ENCODE peak calls at places on chromosomes 3 and 15, in five cellular contexts. Y is uterus, U is AG09309, B is progenitor cell of endocrine pancreas, F is kidney epithelial cell. T is an unnamed sample.

GRCh38 chr15:81023483-81024264 is 23.0 kb downstream of the TLNRD1 start:
- DNase-seq in F (no peak), Y (peak), B (no peak), U (peak), T (peak)

GRCh38 chr3:15726043-15726442 is 71.7 kb downstream of the ANKRD28 start:
- DNase-seq in U (no peak), F (no peak), Y (no peak), B (no peak), T (no peak)

GRCh38 chr15:67359431-67360082 is 105.0 kb downstream of the IQCH start:
- DNase-seq in Y (no peak), U (no peak), B (no peak), F (no peak), T (no peak)

GRCh38 chr3:188296761-188297689 is 143.1 kb downstream of the LPP start:
- DNase-seq in Y (peak), B (no peak), F (peak), U (peak), T (no peak)

GRCh38 chr3:197599089-197599765 is 43.5 kb upstream of the BDH1 start:
- DNase-seq in U (peak), Y (peak), F (peak), B (peak), T (peak)

GRCh38 chr3:14305321-14305720 is 97.1 kb upstream of the SLC6A6 start:
- DNase-seq in Y (no peak), F (no peak), B (no peak), U (no peak), T (no peak)

GRCh38 chr3:32414527-32415202 is 23.0 kb downstream of the CMTM7 start:
- DNase-seq in Y (peak), B (no peak), F (no peak), U (no peak), T (no peak)

GRCh38 chr15:63523306-63523990 is 19.1 kb downstream of the USP3 start:
- DNase-seq in B (no peak), F (no peak), U (no peak), Y (no peak), T (no peak)

GRCh38 chr3:14867936-14868570 is 49.3 kb downstream of the FGD5 start:
- DNase-seq in U (no peak), B (no peak), F (no peak), Y (no peak), T (no peak)

GRCh38 chr3:30167511-30168135 is 438.8 kb upstream of the TGFBR2 start:
- DNase-seq in U (no peak), Y (no peak), B (no peak), F (no peak), T (no peak)

GRCh38 chr3:152458725-152459515 is 190.2 kb downstream of the MBNL1 start:
- DNase-seq in B (no peak), Y (no peak), U (peak), F (no peak), T (no peak)

GRCh38 chr3:50585919-50586762 is 16.8 kb downstream of the HEMK1 start:
- DNase-seq in F (no peak), U (no peak), B (no peak), Y (no peak), T (no peak)

GRCh38 chr15:59817834-59818233 is 128.7 kb upstream of the BNIP2 start:
- DNase-seq in U (no peak), F (no peak), Y (no peak), B (no peak), T (no peak)

GRCh38 chr3:197335428-197336132 is 37.2 kb upstream of the DLG1 start:
- DNase-seq in F (no peak), B (no peak), Y (no peak), U (no peak), T (no peak)

GRCh38 chr15:77497108-77497737 is 76.5 kb downstream of the HMG20A start:
- DNase-seq in B (no peak), Y (no peak), U (peak), F (no peak), T (peak)

GRCh38 chr3:111979689-111980025 is 831 bp downstream of the ABHD10 start:
- DNase-seq in B (no peak), U (no peak), Y (no peak), F (no peak), T (no peak)

GRCh38 chr3:48016336-48016973 is at the start of gene MAP4:
- DNase-seq in U (no peak), Y (no peak), B (no peak), F (no peak), T (no peak)

GRCh38 chr3:9110802-9111201 is 138.6 kb downstream of the SRGAP3 start:
- DNase-seq in Y (no peak), F (no peak), B (no peak), U (no peak), T (no peak)

GRCh38 chr3:3170998-3171397 is 8.5 kb downstream of the CRBN start:
- DNase-seq in U (no peak), F (no peak), Y (no peak), B (no peak), T (no peak)

GRCh38 chr3:142117052-142117451 is 32.3 kb downstream of the TFDP2 start:
- DNase-seq in Y (no peak), B (no peak), F (peak), U (no peak), T (no peak)

GRCh38 chr3:9866639-9867038 is 13.4 kb downstream of the CIDEC start:
- DNase-seq in U (no peak), Y (peak), B (no peak), F (no peak), T (no peak)

GRCh38 chr3:154422694-154423093 is 7.3 kb downstream of the GPR149 start:
- DNase-seq in F (no peak), Y (no peak), U (no peak), B (no peak), T (no peak)

GRCh38 chr3:184737641-184738518 is 26.0 kb upstream of the MAGEF1 start:
- DNase-seq in B (no peak), F (no peak), Y (peak), U (no peak), T (no peak)

GRCh38 chr3:23938657-23939056 is 6.4 kb upstream of the NR1D2 start:
- DNase-seq in Y (no peak), F (no peak), B (no peak), U (no peak), T (no peak)

GRCh38 chr3:66095295-66096001 is 56.7 kb upstream of the MAGI1 start:
- DNase-seq in B (no peak), Y (no peak), F (no peak), U (no peak), T (no peak)

GRCh38 chr3:127153506-127153815 is 39.5 kb upstream of the PRR23E start:
- DNase-seq in F (no peak), U (no peak), Y (peak), B (no peak), T (no peak)

GRCh38 chr3:174529298-174529697 is 329.8 kb upstream of the NAALADL2 start:
- DNase-seq in B (no peak), Y (no peak), F (no peak), U (no peak), T (no peak)

GRCh38 chr3:54159917-54160316 is 37.6 kb downstream of the CACNA2D3 start:
- DNase-seq in F (no peak), Y (no peak), U (no peak), B (no peak), T (no peak)

GRCh38 chr3:130971208-130971607 is 55.4 kb downstream of the ASTE1 start:
- DNase-seq in U (no peak), B (no peak), F (no peak), Y (no peak), T (no peak)

GRCh38 chr3:173893835-173894234 is 496.3 kb downstream of the NLGN1 start:
- DNase-seq in B (no peak), U (no peak), Y (no peak), F (no peak), T (no peak)

GRCh38 chr15:58221591-58222241 is 83.5 kb downstream of the AQP9 start:
- DNase-seq in B (no peak), Y (no peak), U (no peak), F (no peak), T (no peak)

GRCh38 chr3:31407665-31408064 is 125.1 kb upstream of the STT3B start:
- DNase-seq in Y (no peak), F (no peak), B (no peak), U (no peak), T (no peak)

GRCh38 chr3:114411292-114411691 is 117.5 kb downstream of the TIGIT start:
- DNase-seq in Y (no peak), U (no peak), F (no peak), B (no peak), T (peak)

GRCh38 chr3:159586587-159587202 is 401.9 kb upstream of the IL12A start:
- DNase-seq in U (no peak), F (no peak), Y (no peak), B (peak), T (no peak)

GRCh38 chr15:93973287-93973686 is 258.1 kb upstream of the MCTP2 start:
- DNase-seq in B (no peak), U (no peak), F (no peak), Y (peak), T (no peak)

GRCh38 chr15:93980149-93980911 is 251.0 kb upstream of the MCTP2 start:
- DNase-seq in F (no peak), Y (peak), B (no peak), U (no peak), T (no peak)

GRCh38 chr15:93974804-93975481 is 256.4 kb upstream of the MCTP2 start:
- DNase-seq in F (no peak), U (no peak), B (no peak), Y (peak), T (no peak)
- TF ChIP-seq CTCF in F (peak), U (peak), B (peak), Y (peak), T (peak)

GRCh38 chr3:182226995-182227394 is 515.3 kb downstream of the SOX2 start:
- DNase-seq in F (no peak), U (no peak), Y (no peak), B (no peak), T (no peak)
- TF ChIP-seq CTCF in F (no peak), U (no peak), Y (no peak), B (no peak), T (no peak)

GRCh38 chr3:67863869-67864268 is 209.5 kb upstream of the SUCLG2 start:
- DNase-seq in U (no peak), Y (no peak), B (no peak), F (no peak), T (no peak)
- TF ChIP-seq CTCF in U (peak), Y (no peak), B (peak), F (peak), T (no peak)

GRCh38 chr15:28934645-28935044 is 48.9 kb downstream of the APBA2 start:
- DNase-seq in Y (no peak), B (no peak), U (no peak), F (no peak), T (no peak)

GRCh38 chr15:28936081-28936480 is 50.3 kb downstream of the APBA2 start:
- DNase-seq in B (no peak), Y (no peak), U (no peak), F (no peak), T (no peak)

GRCh38 chr15:28933710-28934445 is 48.1 kb downstream of the APBA2 start:
- DNase-seq in B (no peak), F (no peak), U (no peak), Y (no peak), T (no peak)

GRCh38 chr15:28936481-28936881 is 50.7 kb downstream of the APBA2 start:
- DNase-seq in U (no peak), Y (no peak), F (no peak), B (no peak), T (no peak)

GRCh38 chr15:28935316-28935715 is 49.5 kb downstream of the APBA2 start:
- DNase-seq in Y (no peak), U (no peak), B (no peak), F (no peak), T (no peak)
- TF ChIP-seq CTCF in Y (no peak), U (no peak), B (peak), F (peak), T (no peak)

GRCh38 chr3:96331341-96331740 is 483.1 kb upstream of the EPHA6 start:
- DNase-seq in B (no peak), U (no peak), F (no peak), Y (no peak), T (no peak)
- TF ChIP-seq CTCF in B (no peak), U (no peak), F (no peak), Y (no peak), T (no peak)

DNA sequence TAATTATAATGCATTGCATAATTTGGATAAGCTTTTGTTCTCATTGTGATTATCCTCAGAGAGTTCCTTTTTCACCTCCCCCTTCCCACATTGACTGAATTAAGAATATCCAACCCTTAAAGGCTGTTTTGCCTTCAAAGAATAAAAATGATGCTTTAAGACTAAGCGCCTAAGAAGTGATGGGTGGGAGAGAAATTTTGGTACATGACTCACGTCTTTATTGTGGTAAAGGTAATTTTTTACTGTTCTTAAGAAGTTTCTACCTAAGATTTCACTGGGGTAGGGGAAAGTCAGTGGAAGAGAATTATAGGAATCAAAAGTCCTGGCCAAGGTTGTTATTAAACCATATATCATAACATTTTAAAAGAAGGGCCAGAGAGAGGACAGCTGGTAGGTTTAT is 101.0 kb upstream of the RASGRP1 start:
- DNase-seq in U (no peak), F (no peak), Y (no peak), B (no peak), T (no peak)
- TF ChIP-seq CTCF in U (no peak), F (no peak), Y (no peak), B (no peak), T (no peak)

GRCh38 chr3:98333989-98334606 is 19.6 kb upstream of the OR5K4 start:
- DNase-seq in F (no peak), Y (no peak), B (no peak), U (no peak), T (no peak)
- TF ChIP-seq CTCF in F (peak), Y (no peak), B (no peak), U (no peak), T (peak)

T was measured in AG09319.